ENCODE peak calls at places on chromosomes 3 and 15, in four cellular contexts. U is cardiac fibroblast, K is C1 segment of cervical spinal cord, A is amniotic stem cell. L is an unnamed sample.

GRCh38 chr15:77515613-77516012 is 94.9 kb downstream of the HMG20A start:
- DNase-seq in U (no peak), K (no peak), A (no peak), L (no peak)

GRCh38 chr15:45328663-45329062 is 49.7 kb downstream of the GATM start:
- DNase-seq in U (no peak), K (no peak), A (no peak), L (no peak)

GRCh38 chr3:33355611-33356010 is 78.4 kb downstream of the FBXL2 start:
- DNase-seq in U (peak), K (no peak), A (no peak), L (peak)

GRCh38 chr3:49607105-49607591 is 52.9 kb downstream of the BSN start:
- DNase-seq in U (no peak), K (peak), A (no peak), L (peak)

GRCh38 chr3:197225579-197225978 is 72.8 kb downstream of the DLG1 start:
- DNase-seq in U (no peak), K (no peak), A (no peak), L (no peak)

GRCh38 chr3:143634991-143635390 is 213.3 kb downstream of the SLC9A9 start:
- DNase-seq in U (no peak), K (no peak), A (no peak), L (no peak)

GRCh38 chr3:193344471-193344870 is 34.1 kb downstream of the ATP13A5 start:
- DNase-seq in U (no peak), K (no peak), A (no peak), L (no peak)

GRCh38 chr3:3170998-3171397 is 8.5 kb downstream of the CRBN start:
- DNase-seq in U (peak), K (no peak), A (no peak), L (peak)

GRCh38 chr3:159762238-159762637 is 226.4 kb upstream of the IL12A start:
- DNase-seq in U (no peak), K (no peak), A (no peak), L (peak)

GRCh38 chr3:193693774-193694173 is 100.8 kb downstream of the OPA1 start:
- DNase-seq in U (no peak), K (no peak), A (no peak), L (no peak)

GRCh38 chr3:184538600-184539431 is 22.8 kb upstream of the EPHB3 start:
- DNase-seq in U (no peak), K (no peak), A (no peak), L (no peak)

GRCh38 chr3:53571264-53571663 is 76.9 kb downstream of the CACNA1D start:
- DNase-seq in U (no peak), K (no peak), A (no peak), L (peak)

GRCh38 chr15:99430881-99431401 is 134.8 kb upstream of the MEF2A start:
- DNase-seq in U (no peak), K (no peak), A (no peak), L (no peak)

GRCh38 chr3:189301479-189301878 is 129.7 kb downstream of the TPRG1 start:
- DNase-seq in U (no peak), K (no peak), A (no peak), L (no peak)

GRCh38 chr3:185342458-185343169 is 20.3 kb upstream of the MAP3K13 start:
- DNase-seq in U (no peak), K (no peak), A (no peak), L (no peak)

GRCh38 chr3:24244491-24244890 is 250.2 kb downstream of the THRB start:
- DNase-seq in U (no peak), K (no peak), A (no peak), L (no peak)

GRCh38 chr15:47384776-47385175 is 332.5 kb upstream of the SEMA6D start:
- DNase-seq in U (peak), K (no peak), A (no peak), L (no peak)

GRCh38 chr3:107752202-107752990 is 229.6 kb downstream of the BBX start:
- DNase-seq in U (peak), K (no peak), A (no peak), L (peak)

GRCh38 chr15:40409366-40409765 is 3.8 kb downstream of the IVD start:
- DNase-seq in U (no peak), K (no peak), A (no peak), L (no peak)

GRCh38 chr3:112293368-112294321 is at the start of gene SLC9C1:
- DNase-seq in U (peak), K (peak), A (peak), L (peak)

GRCh38 chr3:69807674-69808073 is 68.4 kb downstream of the MITF start:
- DNase-seq in U (no peak), K (no peak), A (no peak), L (no peak)

GRCh38 chr15:23566070-23567050 is 886 bp downstream of the MKRN3 start:
- DNase-seq in U (no peak), K (peak), A (no peak), L (no peak)

GRCh38 chr3:140113983-140114923 is 179.3 kb downstream of the CLSTN2 start:
- DNase-seq in U (no peak), K (no peak), A (no peak), L (no peak)

GRCh38 chr3:126367316-126367805 is 10.2 kb upstream of the KLF15 start:
- DNase-seq in U (no peak), K (no peak), A (no peak), L (no peak)

GRCh38 chr3:100891033-100891432 is 102.2 kb downstream of the ABI3BP start:
- DNase-seq in U (peak), K (no peak), A (peak), L (peak)

GRCh38 chr15:66924889-66925288 is 140.5 kb upstream of the SMAD3 start:
- DNase-seq in U (no peak), K (no peak), A (no peak), L (no peak)

GRCh38 chr15:90489514-90489913 is 40.2 kb upstream of the CRTC3 start:
- DNase-seq in U (no peak), K (no peak), A (no peak), L (peak)

GRCh38 chr3:53181024-53181371 is 20.0 kb downstream of the PRKCD start:
- DNase-seq in U (no peak), K (no peak), A (no peak), L (no peak)

GRCh38 chr3:101690972-101691371 is 4.5 kb upstream of the RPL24 start:
- DNase-seq in U (no peak), K (no peak), A (no peak), L (no peak)

GRCh38 chr3:156750191-156750873 is 75.8 kb upstream of the LEKR1 start:
- DNase-seq in U (peak), K (no peak), A (no peak), L (no peak)

GRCh38 chr15:40978141-40978540 is 24.9 kb downstream of the CHAC1 start:
- DNase-seq in U (no peak), K (no peak), A (no peak), L (no peak)

GRCh38 chr3:54756330-54756731 is 171.5 kb downstream of the LRTM1 start:
- DNase-seq in U (peak), K (no peak), A (peak), L (no peak)

GRCh38 chr3:9153763-9154601 is 95.5 kb downstream of the SRGAP3 start:
- DNase-seq in U (no peak), K (no peak), A (no peak), L (no peak)

L was measured in MCF 10A.